ENCODE peak calls at places on chromosomes 2 and 18, in seven cellular contexts. One of them, this sample, is unnamed.

GRCh38 chr2:125167152-125167551 is 1142.1 kb downstream of the CNTNAP5 start:
- DNase-seq in transverse colon: no peak
- DNase-seq in fibroblast of gingiva: peak; percentile 3
- DNase-seq in activated naive CD8-positive, alpha-beta T cell treated with anti-CD3 and anti-CD28 coated beads, Interleukin-2, amount 10 ng/mL, durations not matched to agents 7 days and 5 days: no peak
- DNase-seq in activated effector memory CD4-positive, alpha-beta T cell treated with anti-CD3 and anti-CD28 coated beads, Interleukin-2, amount 50 U/mL, for 16 hours: no peak
- DNase-seq in NCI-H2081: no peak
- DNase-seq in glutamatergic neuron: no peak
- DNase-seq in this sample: no peak

GRCh38 chr2:122451040-122451439 is 695.6 kb downstream of the TSN start:
- DNase-seq in transverse colon: no peak
- DNase-seq in fibroblast of gingiva: no peak
- DNase-seq in activated naive CD8-positive, alpha-beta T cell treated with anti-CD3 and anti-CD28 coated beads, Interleukin-2, amount 10 ng/mL, durations not matched to agents 7 days and 5 days: no peak
- DNase-seq in activated effector memory CD4-positive, alpha-beta T cell treated with anti-CD3 and anti-CD28 coated beads, Interleukin-2, amount 50 U/mL, for 16 hours: no peak
- DNase-seq in NCI-H2081: peak; percentile 18
- DNase-seq in glutamatergic neuron: no peak
- DNase-seq in this sample: no peak

GRCh38 chr18:58895385-58895784 is 30.7 kb downstream of the ZNF532 start:
- DNase-seq in transverse colon: no peak
- DNase-seq in fibroblast of gingiva: no peak
- DNase-seq in activated naive CD8-positive, alpha-beta T cell treated with anti-CD3 and anti-CD28 coated beads, Interleukin-2, amount 10 ng/mL, durations not matched to agents 7 days and 5 days: no peak
- DNase-seq in activated effector memory CD4-positive, alpha-beta T cell treated with anti-CD3 and anti-CD28 coated beads, Interleukin-2, amount 50 U/mL, for 16 hours: no peak
- DNase-seq in NCI-H2081: no peak
- DNase-seq in glutamatergic neuron: no peak
- DNase-seq in this sample: no peak

GRCh38 chr2:69937968-69938367 is 23.1 kb downstream of the MXD1 start:
- DNase-seq in transverse colon: no peak
- DNase-seq in fibroblast of gingiva: no peak
- DNase-seq in activated naive CD8-positive, alpha-beta T cell treated with anti-CD3 and anti-CD28 coated beads, Interleukin-2, amount 10 ng/mL, durations not matched to agents 7 days and 5 days: no peak
- DNase-seq in activated effector memory CD4-positive, alpha-beta T cell treated with anti-CD3 and anti-CD28 coated beads, Interleukin-2, amount 50 U/mL, for 16 hours: no peak
- DNase-seq in NCI-H2081: no peak
- DNase-seq in glutamatergic neuron: no peak
- DNase-seq in this sample: no peak

GRCh38 chr2:77161009-77161408 is 361.2 kb downstream of the LRRTM4 start:
- DNase-seq in transverse colon: no peak
- DNase-seq in fibroblast of gingiva: no peak
- DNase-seq in activated naive CD8-positive, alpha-beta T cell treated with anti-CD3 and anti-CD28 coated beads, Interleukin-2, amount 10 ng/mL, durations not matched to agents 7 days and 5 days: no peak
- DNase-seq in activated effector memory CD4-positive, alpha-beta T cell treated with anti-CD3 and anti-CD28 coated beads, Interleukin-2, amount 50 U/mL, for 16 hours: no peak
- DNase-seq in NCI-H2081: no peak
- DNase-seq in glutamatergic neuron: no peak
- DNase-seq in this sample: no peak

GRCh38 chr2:177799531-177799930 is 273.0 kb downstream of the PDE11A start:
- DNase-seq in transverse colon: no peak
- DNase-seq in fibroblast of gingiva: no peak
- DNase-seq in activated naive CD8-positive, alpha-beta T cell treated with anti-CD3 and anti-CD28 coated beads, Interleukin-2, amount 10 ng/mL, durations not matched to agents 7 days and 5 days: no peak
- DNase-seq in activated effector memory CD4-positive, alpha-beta T cell treated with anti-CD3 and anti-CD28 coated beads, Interleukin-2, amount 50 U/mL, for 16 hours: no peak
- DNase-seq in NCI-H2081: peak; percentile 26
- DNase-seq in glutamatergic neuron: no peak
- DNase-seq in this sample: peak; percentile 10

GRCh38 chr2:73290049-73290839 is 3.1 kb downstream of the EGR4 start:
- DNase-seq in transverse colon: peak; percentile 30
- DNase-seq in fibroblast of gingiva: peak; percentile 14
- DNase-seq in activated naive CD8-positive, alpha-beta T cell treated with anti-CD3 and anti-CD28 coated beads, Interleukin-2, amount 10 ng/mL, durations not matched to agents 7 days and 5 days: no peak
- DNase-seq in activated effector memory CD4-positive, alpha-beta T cell treated with anti-CD3 and anti-CD28 coated beads, Interleukin-2, amount 50 U/mL, for 16 hours: peak; percentile 78
- DNase-seq in NCI-H2081: peak; percentile 67
- DNase-seq in glutamatergic neuron: peak; percentile 56
- DNase-seq in this sample: no peak

GRCh38 chr2:157868993-157869392 is 7.1 kb downstream of the ACVR1 start:
- DNase-seq in transverse colon: no peak
- DNase-seq in fibroblast of gingiva: no peak
- DNase-seq in activated naive CD8-positive, alpha-beta T cell treated with anti-CD3 and anti-CD28 coated beads, Interleukin-2, amount 10 ng/mL, durations not matched to agents 7 days and 5 days: no peak
- DNase-seq in activated effector memory CD4-positive, alpha-beta T cell treated with anti-CD3 and anti-CD28 coated beads, Interleukin-2, amount 50 U/mL, for 16 hours: no peak
- DNase-seq in NCI-H2081: no peak
- DNase-seq in glutamatergic neuron: no peak
- DNase-seq in this sample: no peak

GRCh38 chr18:12287131-12287681 is 20.8 kb upstream of the TUBB6 start:
- DNase-seq in transverse colon: no peak
- DNase-seq in fibroblast of gingiva: no peak
- DNase-seq in activated naive CD8-positive, alpha-beta T cell treated with anti-CD3 and anti-CD28 coated beads, Interleukin-2, amount 10 ng/mL, durations not matched to agents 7 days and 5 days: no peak
- DNase-seq in activated effector memory CD4-positive, alpha-beta T cell treated with anti-CD3 and anti-CD28 coated beads, Interleukin-2, amount 50 U/mL, for 16 hours: no peak
- DNase-seq in NCI-H2081: no peak
- DNase-seq in glutamatergic neuron: no peak
- DNase-seq in this sample: peak; percentile 59

GRCh38 chr2:236146436-236146835 is 21.8 kb downstream of the GBX2 start:
- DNase-seq in transverse colon: no peak
- DNase-seq in fibroblast of gingiva: no peak
- DNase-seq in activated naive CD8-positive, alpha-beta T cell treated with anti-CD3 and anti-CD28 coated beads, Interleukin-2, amount 10 ng/mL, durations not matched to agents 7 days and 5 days: no peak
- DNase-seq in activated effector memory CD4-positive, alpha-beta T cell treated with anti-CD3 and anti-CD28 coated beads, Interleukin-2, amount 50 U/mL, for 16 hours: no peak
- DNase-seq in NCI-H2081: no peak
- DNase-seq in glutamatergic neuron: no peak
- DNase-seq in this sample: no peak

GRCh38 chr2:9896216-9896615 is 52.9 kb downstream of the TAF1B start:
- DNase-seq in transverse colon: no peak
- DNase-seq in fibroblast of gingiva: no peak
- DNase-seq in activated naive CD8-positive, alpha-beta T cell treated with anti-CD3 and anti-CD28 coated beads, Interleukin-2, amount 10 ng/mL, durations not matched to agents 7 days and 5 days: no peak
- DNase-seq in activated effector memory CD4-positive, alpha-beta T cell treated with anti-CD3 and anti-CD28 coated beads, Interleukin-2, amount 50 U/mL, for 16 hours: no peak
- DNase-seq in NCI-H2081: no peak
- DNase-seq in glutamatergic neuron: no peak
- DNase-seq in this sample: no peak

GRCh38 chr18:51753365-51754057 is 556.0 kb upstream of the MEX3C start:
- DNase-seq in transverse colon: no peak
- DNase-seq in fibroblast of gingiva: no peak
- DNase-seq in activated naive CD8-positive, alpha-beta T cell treated with anti-CD3 and anti-CD28 coated beads, Interleukin-2, amount 10 ng/mL, durations not matched to agents 7 days and 5 days: no peak
- DNase-seq in activated effector memory CD4-positive, alpha-beta T cell treated with anti-CD3 and anti-CD28 coated beads, Interleukin-2, amount 50 U/mL, for 16 hours: no peak
- DNase-seq in NCI-H2081: no peak
- DNase-seq in glutamatergic neuron: no peak
- DNase-seq in this sample: no peak

GRCh38 chr2:54666131-54666637 is 57.3 kb upstream of the EML6 start:
- DNase-seq in transverse colon: no peak
- DNase-seq in fibroblast of gingiva: peak; percentile 71
- DNase-seq in activated naive CD8-positive, alpha-beta T cell treated with anti-CD3 and anti-CD28 coated beads, Interleukin-2, amount 10 ng/mL, durations not matched to agents 7 days and 5 days: no peak
- DNase-seq in activated effector memory CD4-positive, alpha-beta T cell treated with anti-CD3 and anti-CD28 coated beads, Interleukin-2, amount 50 U/mL, for 16 hours: no peak
- DNase-seq in NCI-H2081: no peak
- DNase-seq in glutamatergic neuron: no peak
- DNase-seq in this sample: peak; percentile 76

GRCh38 chr2:23801396-23801795 is 125.5 kb downstream of the ATAD2B start:
- DNase-seq in transverse colon: no peak
- DNase-seq in fibroblast of gingiva: peak; percentile 77
- DNase-seq in activated naive CD8-positive, alpha-beta T cell treated with anti-CD3 and anti-CD28 coated beads, Interleukin-2, amount 10 ng/mL, durations not matched to agents 7 days and 5 days: no peak
- DNase-seq in activated effector memory CD4-positive, alpha-beta T cell treated with anti-CD3 and anti-CD28 coated beads, Interleukin-2, amount 50 U/mL, for 16 hours: no peak
- DNase-seq in NCI-H2081: no peak
- DNase-seq in glutamatergic neuron: no peak
- DNase-seq in this sample: no peak

GRCh38 chr2:210169871-210170441 is 1.3 kb downstream of the KANSL1L start:
- DNase-seq in transverse colon: no peak
- DNase-seq in fibroblast of gingiva: peak; percentile 76
- DNase-seq in activated naive CD8-positive, alpha-beta T cell treated with anti-CD3 and anti-CD28 coated beads, Interleukin-2, amount 10 ng/mL, durations not matched to agents 7 days and 5 days: no peak
- DNase-seq in activated effector memory CD4-positive, alpha-beta T cell treated with anti-CD3 and anti-CD28 coated beads, Interleukin-2, amount 50 U/mL, for 16 hours: no peak
- DNase-seq in NCI-H2081: no peak
- DNase-seq in glutamatergic neuron: no peak
- DNase-seq in this sample: no peak

GRCh38 chr2:2271471-2271941 is 59.6 kb downstream of the MYT1L start:
- DNase-seq in transverse colon: no peak
- DNase-seq in fibroblast of gingiva: no peak
- DNase-seq in activated naive CD8-positive, alpha-beta T cell treated with anti-CD3 and anti-CD28 coated beads, Interleukin-2, amount 10 ng/mL, durations not matched to agents 7 days and 5 days: no peak
- DNase-seq in activated effector memory CD4-positive, alpha-beta T cell treated with anti-CD3 and anti-CD28 coated beads, Interleukin-2, amount 50 U/mL, for 16 hours: no peak
- DNase-seq in NCI-H2081: no peak
- DNase-seq in glutamatergic neuron: peak; percentile 41
- DNase-seq in this sample: no peak

GRCh38 chr2:191665286-191665685 is 12.7 kb upstream of the NABP1 start:
- DNase-seq in transverse colon: no peak
- DNase-seq in fibroblast of gingiva: no peak
- DNase-seq in activated naive CD8-positive, alpha-beta T cell treated with anti-CD3 and anti-CD28 coated beads, Interleukin-2, amount 10 ng/mL, durations not matched to agents 7 days and 5 days: no peak
- DNase-seq in activated effector memory CD4-positive, alpha-beta T cell treated with anti-CD3 and anti-CD28 coated beads, Interleukin-2, amount 50 U/mL, for 16 hours: no peak
- DNase-seq in NCI-H2081: no peak
- DNase-seq in glutamatergic neuron: no peak
- DNase-seq in this sample: no peak

GRCh38 chr2:23900927-23901322 is 26.0 kb downstream of the ATAD2B start:
- DNase-seq in transverse colon: peak; percentile 23
- DNase-seq in fibroblast of gingiva: peak; percentile 85
- DNase-seq in activated naive CD8-positive, alpha-beta T cell treated with anti-CD3 and anti-CD28 coated beads, Interleukin-2, amount 10 ng/mL, durations not matched to agents 7 days and 5 days: no peak
- DNase-seq in activated effector memory CD4-positive, alpha-beta T cell treated with anti-CD3 and anti-CD28 coated beads, Interleukin-2, amount 50 U/mL, for 16 hours: no peak
- DNase-seq in NCI-H2081: no peak
- DNase-seq in glutamatergic neuron: no peak
- DNase-seq in this sample: no peak

GRCh38 chr2:223566398-223566797 is 35.8 kb downstream of the SCG2 start:
- DNase-seq in transverse colon: no peak
- DNase-seq in fibroblast of gingiva: no peak
- DNase-seq in activated naive CD8-positive, alpha-beta T cell treated with anti-CD3 and anti-CD28 coated beads, Interleukin-2, amount 10 ng/mL, durations not matched to agents 7 days and 5 days: no peak
- DNase-seq in activated effector memory CD4-positive, alpha-beta T cell treated with anti-CD3 and anti-CD28 coated beads, Interleukin-2, amount 50 U/mL, for 16 hours: no peak
- DNase-seq in NCI-H2081: no peak
- DNase-seq in glutamatergic neuron: no peak
- DNase-seq in this sample: no peak

GRCh38 chr2:116435648-116436047 is 1378.8 kb upstream of the DDX18 start:
- DNase-seq in transverse colon: no peak
- DNase-seq in fibroblast of gingiva: no peak
- DNase-seq in activated naive CD8-positive, alpha-beta T cell treated with anti-CD3 and anti-CD28 coated beads, Interleukin-2, amount 10 ng/mL, durations not matched to agents 7 days and 5 days: no peak
- DNase-seq in activated effector memory CD4-positive, alpha-beta T cell treated with anti-CD3 and anti-CD28 coated beads, Interleukin-2, amount 50 U/mL, for 16 hours: no peak
- DNase-seq in NCI-H2081: no peak
- DNase-seq in glutamatergic neuron: no peak
- DNase-seq in this sample: no peak

GRCh38 chr18:13564579-13564978 is 161.8 kb downstream of the FAM210A start:
- DNase-seq in transverse colon: peak; percentile 62
- DNase-seq in fibroblast of gingiva: no peak
- DNase-seq in activated naive CD8-positive, alpha-beta T cell treated with anti-CD3 and anti-CD28 coated beads, Interleukin-2, amount 10 ng/mL, durations not matched to agents 7 days and 5 days: no peak
- DNase-seq in activated effector memory CD4-positive, alpha-beta T cell treated with anti-CD3 and anti-CD28 coated beads, Interleukin-2, amount 50 U/mL, for 16 hours: no peak
- DNase-seq in NCI-H2081: peak; percentile 86
- DNase-seq in glutamatergic neuron: no peak
- DNase-seq in this sample: peak; percentile 76

GRCh38 chr18:9944805-9945204 is 31.0 kb downstream of the VAPA start:
- DNase-seq in transverse colon: no peak
- DNase-seq in fibroblast of gingiva: no peak
- DNase-seq in activated naive CD8-positive, alpha-beta T cell treated with anti-CD3 and anti-CD28 coated beads, Interleukin-2, amount 10 ng/mL, durations not matched to agents 7 days and 5 days: no peak
- DNase-seq in activated effector memory CD4-positive, alpha-beta T cell treated with anti-CD3 and anti-CD28 coated beads, Interleukin-2, amount 50 U/mL, for 16 hours: no peak
- DNase-seq in NCI-H2081: no peak
- DNase-seq in glutamatergic neuron: no peak
- DNase-seq in this sample: no peak

GRCh38 chr2:9637330-9637729 is 6.5 kb upstream of the YWHAQ start:
- DNase-seq in transverse colon: no peak
- DNase-seq in fibroblast of gingiva: peak; percentile 24
- DNase-seq in activated naive CD8-positive, alpha-beta T cell treated with anti-CD3 and anti-CD28 coated beads, Interleukin-2, amount 10 ng/mL, durations not matched to agents 7 days and 5 days: no peak
- DNase-seq in activated effector memory CD4-positive, alpha-beta T cell treated with anti-CD3 and anti-CD28 coated beads, Interleukin-2, amount 50 U/mL, for 16 hours: no peak
- DNase-seq in NCI-H2081: no peak
- DNase-seq in glutamatergic neuron: no peak
- DNase-seq in this sample: no peak